ENCODE peak calls at places on chromosomes 1 and 21, in five cellular contexts. One of them, this sample, is unnamed.

GRCh38 chr1:5983361-5984103 is 8.7 kb downstream of the NPHP4 start:
- DNase-seq in fibroblast of villous mesenchyme: peak
- DNase-seq in brain microvascular endothelial cell: peak
- DNase-seq in progenitor cell of endocrine pancreas: no peak
- DNase-seq in fibroblast of lung: peak
- DNase-seq in this sample: peak

GRCh38 chr1:237851209-237851845 is 39.4 kb downstream of the ZP4 start:
- DNase-seq in fibroblast of villous mesenchyme: peak
- DNase-seq in brain microvascular endothelial cell: peak
- DNase-seq in progenitor cell of endocrine pancreas: no peak
- DNase-seq in fibroblast of lung: peak
- DNase-seq in this sample: peak

GRCh38 chr1:19398309-19398760 is 86.2 kb downstream of the SLC66A1 start:
- DNase-seq in fibroblast of villous mesenchyme: peak
- DNase-seq in brain microvascular endothelial cell: peak
- DNase-seq in progenitor cell of endocrine pancreas: no peak
- DNase-seq in fibroblast of lung: peak
- DNase-seq in this sample: peak

GRCh38 chr1:110462964-110463363 is 12.0 kb downstream of the PROK1 start:
- DNase-seq in fibroblast of villous mesenchyme: peak
- DNase-seq in brain microvascular endothelial cell: no peak
- DNase-seq in progenitor cell of endocrine pancreas: no peak
- DNase-seq in fibroblast of lung: no peak
- DNase-seq in this sample: peak

GRCh38 chr1:41954533-41954944 is 35.8 kb upstream of the HIVEP3 start:
- DNase-seq in fibroblast of villous mesenchyme: peak
- DNase-seq in brain microvascular endothelial cell: peak
- DNase-seq in progenitor cell of endocrine pancreas: no peak
- DNase-seq in fibroblast of lung: peak
- DNase-seq in this sample: peak

GRCh38 chr1:228792601-228793000 is 57.3 kb downstream of the RHOU start:
- DNase-seq in fibroblast of villous mesenchyme: no peak
- DNase-seq in brain microvascular endothelial cell: no peak
- DNase-seq in progenitor cell of endocrine pancreas: no peak
- DNase-seq in fibroblast of lung: no peak
- DNase-seq in this sample: no peak

GRCh38 chr1:3053366-3053980 is 15.5 kb upstream of the PRDM16 start:
- DNase-seq in fibroblast of villous mesenchyme: no peak
- DNase-seq in brain microvascular endothelial cell: no peak
- DNase-seq in progenitor cell of endocrine pancreas: no peak
- DNase-seq in fibroblast of lung: no peak
- DNase-seq in this sample: no peak

GRCh38 chr1:180230791-180231505 is 884 bp downstream of the LHX4 start:
- DNase-seq in fibroblast of villous mesenchyme: peak
- DNase-seq in brain microvascular endothelial cell: no peak
- DNase-seq in progenitor cell of endocrine pancreas: no peak
- DNase-seq in fibroblast of lung: peak
- DNase-seq in this sample: peak

DNA sequence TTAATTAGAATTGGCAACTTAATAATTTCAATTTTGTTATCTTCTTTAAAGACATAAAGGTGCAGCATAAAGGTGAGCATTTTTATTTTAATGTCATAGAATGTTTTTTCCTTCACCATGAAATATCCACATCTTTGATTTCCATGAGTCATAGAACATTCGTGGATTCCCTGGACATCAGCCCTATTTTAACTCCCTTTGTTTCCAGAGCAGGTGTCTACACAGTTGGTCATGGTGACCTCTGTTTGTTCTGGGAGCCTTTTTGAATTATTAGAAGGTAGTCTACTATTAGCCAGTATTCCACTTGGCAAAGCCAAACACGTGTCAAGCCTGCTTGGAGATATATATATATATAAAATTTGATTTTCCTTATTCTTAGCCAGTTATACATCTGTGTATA is 572.9 kb downstream of the LTN1 start:
- DNase-seq in fibroblast of villous mesenchyme: no peak
- DNase-seq in brain microvascular endothelial cell: no peak
- DNase-seq in progenitor cell of endocrine pancreas: no peak
- DNase-seq in fibroblast of lung: no peak
- DNase-seq in this sample: peak
- TF ChIP-seq CTCF in fibroblast of villous mesenchyme: no peak
- TF ChIP-seq CTCF in brain microvascular endothelial cell: no peak
- TF ChIP-seq CTCF in progenitor cell of endocrine pancreas: no peak
- TF ChIP-seq CTCF in fibroblast of lung: no peak
- TF ChIP-seq CTCF in this sample: no peak

DNA sequence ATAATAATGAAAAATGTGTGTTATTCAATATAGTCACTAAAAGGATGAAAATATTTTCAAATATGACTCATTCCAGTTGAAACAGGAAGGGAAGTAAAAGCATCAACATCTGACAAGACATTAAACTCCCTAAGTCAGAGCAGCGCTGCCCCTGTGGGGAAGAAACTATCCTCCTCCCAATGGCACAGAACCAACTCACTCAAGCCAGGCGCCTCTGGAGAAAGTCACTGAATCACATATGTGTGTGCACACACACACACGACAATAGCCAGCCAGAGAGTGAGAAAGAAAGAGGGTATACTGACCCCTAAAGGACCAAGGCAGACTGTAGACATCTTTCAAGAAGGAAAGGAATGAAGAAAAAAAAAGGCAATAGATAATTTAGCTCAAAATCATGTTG is 126.9 kb downstream of the SETD4 start:
- DNase-seq in fibroblast of villous mesenchyme: peak
- DNase-seq in brain microvascular endothelial cell: peak
- DNase-seq in progenitor cell of endocrine pancreas: no peak
- DNase-seq in fibroblast of lung: peak
- DNase-seq in this sample: peak
- TF ChIP-seq CTCF in fibroblast of villous mesenchyme: peak
- TF ChIP-seq CTCF in brain microvascular endothelial cell: peak
- TF ChIP-seq CTCF in progenitor cell of endocrine pancreas: no peak
- TF ChIP-seq CTCF in fibroblast of lung: peak
- TF ChIP-seq CTCF in this sample: peak

GRCh38 chr1:161131721-161132409 is 602 bp downstream of the DEDD start:
- DNase-seq in fibroblast of villous mesenchyme: peak
- DNase-seq in brain microvascular endothelial cell: no peak
- DNase-seq in progenitor cell of endocrine pancreas: no peak
- DNase-seq in fibroblast of lung: peak
- DNase-seq in this sample: no peak
- TF ChIP-seq CTCF in fibroblast of villous mesenchyme: no peak
- TF ChIP-seq CTCF in brain microvascular endothelial cell: no peak
- TF ChIP-seq CTCF in progenitor cell of endocrine pancreas: no peak
- TF ChIP-seq CTCF in fibroblast of lung: no peak
- TF ChIP-seq CTCF in this sample: no peak

DNA sequence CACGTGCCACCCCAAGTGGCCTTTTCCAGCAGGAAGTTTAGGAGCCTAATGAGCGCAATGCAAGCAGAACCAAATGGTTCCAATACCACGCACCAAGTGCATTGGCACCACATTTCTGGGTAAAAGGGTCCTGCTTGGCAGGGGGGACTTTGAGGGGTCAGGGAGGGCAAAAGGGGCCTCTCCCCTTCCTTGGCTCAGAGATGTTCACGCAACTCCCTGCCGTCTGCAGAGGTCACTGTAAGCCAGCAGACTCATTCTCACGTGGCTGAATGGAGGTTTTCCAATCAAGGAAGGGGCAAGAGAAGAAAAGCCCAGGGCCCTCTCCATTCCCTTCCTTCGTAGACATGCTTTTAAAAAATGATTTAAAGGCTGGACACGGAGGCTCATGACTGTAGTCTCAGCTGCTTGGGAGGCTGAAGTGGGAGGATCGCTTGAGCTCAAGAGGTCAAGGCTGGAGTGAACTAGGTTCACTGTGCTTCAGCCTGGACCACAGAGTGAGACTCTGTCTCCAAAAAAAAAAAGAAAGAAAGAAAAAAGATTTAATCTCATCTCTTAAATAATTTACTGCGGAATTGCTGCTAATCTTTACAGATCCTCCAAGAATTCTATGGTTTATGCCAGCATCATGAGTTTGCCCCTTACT is 80.3 kb downstream of the RUNX3 start:
- DNase-seq in fibroblast of villous mesenchyme: peak
- DNase-seq in brain microvascular endothelial cell: no peak
- DNase-seq in progenitor cell of endocrine pancreas: no peak
- DNase-seq in fibroblast of lung: no peak
- DNase-seq in this sample: peak
- TF ChIP-seq CTCF in fibroblast of villous mesenchyme: peak
- TF ChIP-seq CTCF in brain microvascular endothelial cell: peak
- TF ChIP-seq CTCF in progenitor cell of endocrine pancreas: peak
- TF ChIP-seq CTCF in fibroblast of lung: no peak
- TF ChIP-seq CTCF in this sample: peak

DNA sequence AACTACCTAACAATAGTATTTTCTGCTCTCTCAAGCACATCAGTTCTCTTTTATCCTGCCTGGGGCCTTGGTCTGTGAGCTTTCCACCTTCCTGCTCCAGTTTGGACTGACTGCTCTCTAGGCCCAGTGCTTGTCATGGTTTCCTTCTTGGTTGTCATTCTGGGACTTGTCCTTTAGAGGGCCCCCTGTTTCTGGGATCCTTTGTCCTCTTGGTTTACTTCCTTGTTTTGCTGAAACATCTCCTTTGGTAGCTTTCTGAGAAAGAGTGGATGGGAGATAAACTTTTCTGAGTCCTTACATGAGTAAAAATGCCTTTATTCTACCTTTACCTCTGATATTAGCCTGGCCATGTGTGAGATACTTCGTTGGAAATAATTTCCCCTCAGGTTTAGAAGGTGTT is 4.7 kb downstream of the SLC1A7 start:
- DNase-seq in fibroblast of villous mesenchyme: no peak
- DNase-seq in brain microvascular endothelial cell: no peak
- DNase-seq in progenitor cell of endocrine pancreas: no peak
- DNase-seq in fibroblast of lung: no peak
- DNase-seq in this sample: no peak
- TF ChIP-seq CTCF in fibroblast of villous mesenchyme: no peak
- TF ChIP-seq CTCF in brain microvascular endothelial cell: peak
- TF ChIP-seq CTCF in progenitor cell of endocrine pancreas: no peak
- TF ChIP-seq CTCF in fibroblast of lung: no peak
- TF ChIP-seq CTCF in this sample: peak

GRCh38 chr1:46413596-46413985 is 19.5 kb downstream of the FAAH start:
- DNase-seq in fibroblast of villous mesenchyme: no peak
- DNase-seq in brain microvascular endothelial cell: peak
- DNase-seq in progenitor cell of endocrine pancreas: no peak
- DNase-seq in fibroblast of lung: no peak
- DNase-seq in this sample: no peak
- TF ChIP-seq CTCF in fibroblast of villous mesenchyme: peak
- TF ChIP-seq CTCF in brain microvascular endothelial cell: peak
- TF ChIP-seq CTCF in progenitor cell of endocrine pancreas: peak
- TF ChIP-seq CTCF in fibroblast of lung: peak
- TF ChIP-seq CTCF in this sample: peak

DNA sequence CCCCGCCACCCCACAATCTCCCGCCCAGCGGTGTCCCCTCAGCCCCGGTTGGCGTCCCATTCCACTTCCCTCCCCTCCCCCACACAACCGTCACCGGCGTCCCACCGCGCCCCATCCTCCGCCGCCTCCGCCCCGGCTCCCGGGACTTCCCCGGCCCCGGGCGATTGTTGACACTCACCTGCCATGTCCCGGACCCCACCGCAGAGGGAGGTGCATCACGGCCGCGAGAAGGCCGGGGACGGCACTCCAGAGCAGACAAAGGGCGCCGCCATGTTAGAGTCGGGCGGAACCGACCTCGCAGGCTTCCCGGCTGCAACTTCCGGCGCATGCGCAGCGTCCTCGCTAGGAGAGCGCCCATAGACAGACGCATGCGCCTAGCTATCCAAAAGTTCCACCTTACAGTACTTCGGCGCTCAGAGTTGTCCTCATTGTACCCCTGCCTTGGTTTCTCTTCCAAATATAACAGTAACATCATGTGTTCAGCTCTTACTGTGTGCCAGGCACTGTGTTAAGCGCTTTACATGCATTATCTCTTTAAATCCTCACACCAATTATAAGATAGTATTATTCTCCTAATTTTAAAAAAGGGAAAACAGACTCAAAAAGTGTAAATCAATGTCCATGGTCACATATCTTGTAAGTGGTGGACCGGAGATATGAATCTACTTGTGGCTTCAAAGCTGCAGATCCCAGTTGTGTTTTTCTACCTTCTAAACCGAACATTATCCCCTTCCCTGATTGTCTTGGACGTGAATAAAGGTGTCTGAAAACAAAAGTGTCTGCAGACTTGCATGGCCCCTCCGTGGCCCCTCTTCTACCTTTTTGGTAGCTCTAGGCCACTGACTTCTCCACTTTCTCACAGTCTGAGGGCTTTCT is at the start of gene ZBTB17:
- DNase-seq in fibroblast of villous mesenchyme: peak
- DNase-seq in brain microvascular endothelial cell: peak
- DNase-seq in progenitor cell of endocrine pancreas: peak
- DNase-seq in fibroblast of lung: peak
- DNase-seq in this sample: peak
- TF ChIP-seq CTCF in fibroblast of villous mesenchyme: no peak
- TF ChIP-seq CTCF in brain microvascular endothelial cell: no peak
- TF ChIP-seq CTCF in progenitor cell of endocrine pancreas: no peak
- TF ChIP-seq CTCF in fibroblast of lung: no peak
- TF ChIP-seq CTCF in this sample: no peak

DNA sequence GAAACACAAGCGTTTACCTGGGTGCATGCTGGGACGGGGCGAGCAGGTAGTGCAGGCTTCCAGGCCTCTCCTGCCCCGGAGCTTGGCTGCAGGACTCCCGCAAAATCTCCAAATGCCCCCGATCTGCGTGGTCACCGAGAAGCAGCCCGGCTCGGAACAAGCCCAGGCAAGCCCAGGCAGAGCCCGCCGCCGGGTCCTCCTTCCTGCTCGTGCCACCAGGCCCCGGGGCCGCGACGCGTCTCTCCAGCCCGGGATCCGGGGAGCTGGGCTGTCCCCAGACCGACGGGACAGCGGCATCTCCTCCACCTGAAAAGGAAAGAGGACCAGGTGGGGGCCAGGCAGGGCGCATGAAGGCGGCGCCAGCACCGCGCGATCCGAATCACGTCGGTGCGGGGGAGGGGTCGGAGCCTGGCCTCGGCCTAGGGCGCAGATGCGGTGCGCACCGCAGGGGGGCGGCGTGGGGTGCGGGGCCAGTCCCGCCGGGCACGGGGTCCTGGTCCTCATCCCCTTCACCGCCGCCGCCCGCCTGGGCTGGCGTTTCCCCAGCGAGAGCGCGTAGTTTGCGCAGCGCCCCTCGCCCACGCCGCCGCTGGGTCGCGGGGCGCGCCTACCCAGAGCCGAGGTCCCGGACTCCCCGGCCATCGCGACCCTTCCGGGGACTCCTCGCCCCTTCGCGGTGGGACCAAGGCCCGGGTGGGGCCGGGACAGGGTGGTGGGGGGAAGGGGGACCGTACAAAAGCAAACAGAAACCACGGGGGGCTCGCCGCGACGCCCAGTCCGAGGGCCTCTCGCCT is 52.4 kb upstream of the H6PD start:
- DNase-seq in fibroblast of villous mesenchyme: peak
- DNase-seq in brain microvascular endothelial cell: no peak
- DNase-seq in progenitor cell of endocrine pancreas: peak
- DNase-seq in fibroblast of lung: no peak
- DNase-seq in this sample: peak
- TF ChIP-seq CTCF in fibroblast of villous mesenchyme: peak
- TF ChIP-seq CTCF in brain microvascular endothelial cell: no peak
- TF ChIP-seq CTCF in progenitor cell of endocrine pancreas: peak
- TF ChIP-seq CTCF in fibroblast of lung: no peak
- TF ChIP-seq CTCF in this sample: peak

DNA sequence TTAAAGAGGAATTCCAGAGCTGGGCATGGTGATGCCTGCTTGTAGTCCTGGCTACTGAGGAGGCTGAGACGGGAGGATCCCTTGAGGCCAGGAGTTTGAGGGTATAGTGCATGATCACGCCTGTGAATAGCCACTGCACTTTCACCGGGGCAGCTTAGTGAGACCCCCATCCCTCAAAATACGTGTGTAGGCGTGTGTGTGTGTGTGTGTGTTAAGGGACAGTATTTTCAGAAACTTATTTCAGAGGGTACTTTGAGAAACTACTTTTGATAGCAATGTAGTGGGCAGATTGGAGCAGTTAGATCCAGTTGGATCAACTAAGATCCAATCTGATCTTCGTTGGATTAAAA is 62.2 kb downstream of the LRRC8D start:
- DNase-seq in fibroblast of villous mesenchyme: no peak
- DNase-seq in brain microvascular endothelial cell: no peak
- DNase-seq in progenitor cell of endocrine pancreas: no peak
- DNase-seq in fibroblast of lung: no peak
- DNase-seq in this sample: no peak
- TF ChIP-seq CTCF in fibroblast of villous mesenchyme: no peak
- TF ChIP-seq CTCF in brain microvascular endothelial cell: no peak
- TF ChIP-seq CTCF in progenitor cell of endocrine pancreas: no peak
- TF ChIP-seq CTCF in fibroblast of lung: no peak
- TF ChIP-seq CTCF in this sample: no peak